ENCODE peak calls at places on chromosomes 6 and 20, in four cellular contexts. M is fibroblast of the aortic adventitia, H is progenitor cell of endocrine pancreas, N is chondrocyte. O is an unnamed sample.
A peak's percentile ranks its signal among the peaks of the same experiment; 100 is the strongest.

GRCh38 chr20:22729616-22730236 is 145.4 kb upstream of the FOXA2 start:
- DNase-seq in H (no peak), M (no peak), N (no peak), O (no peak)

GRCh38 chr20:31869942-31870702 is at the start of the genes DUSP15 and TTLL9:
- DNase-seq in N (no peak), H (peak; percentile 68), M (no peak), O (peak; percentile 76)

GRCh38 chr6:163457637-163458561 is 43.4 kb downstream of the QKI start:
- DNase-seq in H (no peak), N (no peak), M (peak; percentile 89), O (no peak)

GRCh38 chr6:106792536-106793236 is 163.3 kb downstream of the QRSL1 start:
- DNase-seq in M (no peak), N (no peak), H (no peak), O (no peak)

GRCh38 chr20:33070413-33071053 is 8.9 kb upstream of the BPIFB4 start:
- DNase-seq in N (no peak), M (no peak), H (no peak), O (no peak)

GRCh38 chr6:143260857-143261256 is 189.6 kb downstream of the ADAT2 start:
- DNase-seq in M (no peak), H (no peak), N (no peak), O (no peak)

GRCh38 chr6:111477481-111477938 is 5.5 kb downstream of the REV3L start:
- DNase-seq in H (no peak), M (peak; percentile 15), N (no peak), O (no peak)

GRCh38 chr6:148874698-148875293 is 128.0 kb downstream of the UST start:
- DNase-seq in H (no peak), M (peak; percentile 48), N (no peak), O (no peak)

GRCh38 chr20:63973636-63974401 is 4.1 kb upstream of the ZNF512B start:
- DNase-seq in N (peak; percentile 95), H (peak; percentile 90), M (peak; percentile 81), O (peak; percentile 97)

GRCh38 chr20:44279228-44279627 is 31.8 kb downstream of the FITM2 start:
- DNase-seq in M (peak; percentile 80), H (no peak), N (no peak), O (no peak)

GRCh38 chr20:59752704-59753460 is 148.5 kb downstream of the PHACTR3 start:
- DNase-seq in N (no peak), M (no peak), H (no peak), O (no peak)

GRCh38 chr20:31860431-31861345 is 9.6 kb downstream of the DUSP15 start:
- DNase-seq in H (no peak), M (peak; percentile 48), N (peak; percentile 86), O (peak; percentile 58)

GRCh38 chr6:157995458-157995857 is 13.8 kb downstream of the SYNJ2 start:
- DNase-seq in M (no peak), H (no peak), N (peak; percentile 68), O (no peak)

GRCh38 chr20:4082406-4083102 is 67.2 kb upstream of the RNF24 start:
- DNase-seq in N (no peak), H (no peak), M (peak; percentile 88), O (no peak)

DNA sequence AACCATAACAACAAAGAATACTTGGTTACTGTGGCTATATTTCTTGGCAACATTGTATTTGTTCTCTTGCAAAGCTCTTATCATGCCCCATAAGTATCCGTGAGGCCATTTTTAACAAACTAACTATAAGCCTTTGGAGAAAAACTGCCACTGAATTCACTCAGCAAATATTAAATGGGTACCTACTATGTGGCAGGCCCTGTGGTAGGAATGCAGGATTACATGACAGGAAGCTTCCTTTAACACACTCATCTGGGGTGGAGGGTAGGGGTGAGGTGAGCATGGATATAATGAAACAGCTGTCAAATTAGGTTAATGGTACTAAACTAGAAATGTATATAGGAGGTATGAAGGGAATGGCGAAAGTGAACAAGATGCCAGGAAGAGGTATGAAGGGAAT is 504.8 kb downstream of the MEI4 start:
- DNase-seq in N (no peak), H (no peak), M (no peak), O (no peak)
- TF ChIP-seq CTCF in N (no peak), H (no peak), M (no peak), O (no peak)

GRCh38 chr6:6008648-6009421 is 2.1 kb upstream of the NRN1 start:
- DNase-seq in N (no peak), M (no peak), H (peak; percentile 64), O (peak; percentile 88)

GRCh38 chr6:6005467-6006427 is 978 bp downstream of the NRN1 start:
- DNase-seq in N (no peak), M (no peak), H (no peak), O (no peak)

GRCh38 chr6:6006428-6007310 is at the start of gene NRN1:
- DNase-seq in H (no peak), N (no peak), M (no peak), O (peak; percentile 29)

GRCh38 chr6:6008114-6008647 is 1.5 kb upstream of the NRN1 start:
- DNase-seq in N (no peak), M (no peak), H (no peak), O (no peak)

DNA sequence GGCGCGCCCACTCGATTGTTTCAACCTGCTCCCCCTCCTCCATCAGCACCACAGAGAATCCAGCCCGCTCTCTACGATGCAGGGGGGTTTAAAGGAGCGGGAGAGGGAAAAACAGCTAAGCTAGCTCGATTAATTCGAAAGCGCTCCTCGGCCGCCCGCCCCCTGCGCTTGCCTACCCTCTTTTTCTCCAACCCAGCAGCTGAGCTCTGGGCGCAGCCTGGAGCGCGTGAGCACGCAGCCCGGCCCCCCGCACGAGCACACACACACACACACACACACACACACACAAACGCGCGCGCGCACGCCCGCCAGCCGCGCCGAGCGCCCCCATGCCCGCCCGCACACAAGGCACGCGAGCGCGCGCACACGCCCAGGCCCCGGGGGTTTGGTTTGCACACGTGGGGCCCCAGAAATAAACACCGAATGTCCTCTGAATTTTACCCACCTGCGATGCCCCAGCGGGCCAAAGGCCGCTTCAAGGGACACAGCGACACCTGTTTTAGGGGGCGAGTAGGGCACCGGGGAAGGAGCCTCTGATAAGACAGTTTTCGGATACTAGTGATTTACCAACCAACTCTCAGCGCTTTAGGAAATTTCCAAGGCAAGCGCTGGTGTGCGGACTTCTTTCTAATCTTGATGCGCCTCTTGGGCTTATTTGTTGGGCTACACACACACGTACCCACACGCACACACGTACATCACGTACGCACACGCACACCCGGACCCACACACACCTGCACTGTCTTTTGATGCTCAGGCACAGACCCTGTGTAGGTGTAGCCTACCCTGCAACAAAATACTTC is 787 bp upstream of the NRN1 start:
- DNase-seq in M (no peak), N (no peak), H (no peak), O (peak; percentile 64)
- TF ChIP-seq CTCF in M (no peak), N (peak; percentile 35), H (peak; percentile 56), O (peak; percentile 25)

GRCh38 chr6:147131728-147132127 is 72.5 kb upstream of the STXBP5 start:
- DNase-seq in M (peak; percentile 42), H (no peak), N (no peak), O (no peak)
- TF ChIP-seq CTCF in M (no peak), H (no peak), N (no peak), O (no peak)

DNA sequence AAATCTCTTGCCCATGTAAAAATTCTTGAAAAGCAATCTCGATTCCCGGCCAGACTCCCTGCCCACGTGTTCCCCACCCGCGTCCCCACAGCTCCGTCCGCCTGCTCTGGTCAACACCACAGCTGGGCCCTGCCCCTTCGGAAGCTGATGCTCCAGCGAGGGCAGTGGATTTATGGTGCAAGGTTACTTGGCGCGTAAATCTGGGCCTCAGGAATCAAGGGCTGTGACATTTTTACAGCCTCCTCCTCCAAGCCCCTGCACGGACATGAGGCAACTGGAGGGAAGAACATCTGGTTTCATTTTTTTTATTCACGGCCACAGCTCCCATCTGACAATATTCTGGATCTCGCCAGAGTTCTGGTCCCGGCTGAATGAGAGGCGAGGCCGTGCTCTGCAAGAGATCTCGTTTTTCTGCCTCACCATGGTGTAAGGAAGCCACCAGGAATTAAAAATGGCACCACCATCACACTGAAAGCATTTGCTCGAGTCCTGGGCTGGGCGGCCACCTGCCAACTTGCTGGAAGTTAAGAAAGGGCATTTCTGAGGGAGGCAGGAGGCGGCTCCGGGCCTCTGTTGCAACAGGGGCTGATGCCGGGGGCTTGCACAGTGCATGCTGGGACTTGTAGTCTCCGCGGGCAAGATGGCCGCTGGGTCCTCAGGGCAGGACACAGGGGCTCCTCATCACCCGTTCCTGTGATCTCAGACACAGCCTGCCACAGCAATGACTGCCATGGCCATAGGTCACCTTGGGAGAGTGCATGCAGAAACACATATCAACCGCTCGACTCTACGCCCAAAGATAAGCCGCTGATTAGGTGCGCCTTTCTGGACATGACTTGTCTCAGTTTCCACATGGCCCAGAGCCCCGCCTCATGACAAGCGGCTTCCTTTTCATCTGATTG is 148.5 kb downstream of the LY86 start:
- DNase-seq in M (peak; percentile 56), H (no peak), N (no peak), O (peak; percentile 74)
- TF ChIP-seq CTCF in M (no peak), H (no peak), N (no peak), O (no peak)

GRCh38 chr6:33136310-33136895 is 55.9 kb downstream of the COL11A2 start:
- DNase-seq in H (no peak), M (no peak), N (no peak), O (no peak)

GRCh38 chr6:33128318-33128717 is 52.5 kb downstream of the HLA-DPB1 start:
- DNase-seq in H (no peak), N (no peak), M (no peak), O (no peak)

GRCh38 chr6:33126101-33126714 is 50.4 kb downstream of the HLA-DPB1 start:
- DNase-seq in H (peak; percentile 31), N (no peak), M (peak; percentile 42), O (peak; percentile 84)

GRCh38 chr6:33132121-33132524 is 56.3 kb downstream of the HLA-DPB1 start:
- DNase-seq in H (no peak), N (no peak), M (no peak), O (no peak)
- TF ChIP-seq CTCF in H (no peak), N (no peak), M (no peak), O (no peak)

DNA sequence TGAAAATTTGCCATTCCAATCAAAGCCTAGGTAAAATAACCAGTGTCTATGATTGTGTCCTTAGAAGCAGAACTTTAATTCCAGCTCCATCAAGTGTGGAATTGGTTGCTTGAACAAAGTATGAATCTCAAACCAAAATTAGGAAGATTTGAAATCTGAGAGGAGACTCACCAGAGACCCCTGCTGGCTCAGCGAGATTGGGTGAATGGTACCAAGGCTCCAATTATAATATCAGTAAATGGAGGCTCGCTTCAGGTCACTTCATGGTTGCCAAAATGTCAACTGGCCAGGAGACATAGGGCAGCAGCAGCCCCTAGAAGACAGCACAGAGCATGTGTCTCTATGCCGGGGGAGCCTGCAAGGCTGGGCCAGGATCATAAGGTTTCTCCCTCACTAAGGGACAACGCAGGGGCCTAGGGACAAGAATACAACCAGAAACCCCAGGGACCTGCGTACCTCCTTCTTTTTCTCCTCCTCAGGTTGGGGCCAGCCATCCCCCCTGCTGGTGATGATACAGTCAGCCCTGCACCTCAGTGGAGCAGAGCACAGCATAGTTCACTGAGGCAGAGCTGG is 14.0 kb downstream of the RBL1 start:
- DNase-seq in M (no peak), H (no peak), N (no peak), O (no peak)
- TF ChIP-seq CTCF in M (peak; percentile 29), H (peak; percentile 34), N (peak; percentile 74), O (peak; percentile 33)

DNA sequence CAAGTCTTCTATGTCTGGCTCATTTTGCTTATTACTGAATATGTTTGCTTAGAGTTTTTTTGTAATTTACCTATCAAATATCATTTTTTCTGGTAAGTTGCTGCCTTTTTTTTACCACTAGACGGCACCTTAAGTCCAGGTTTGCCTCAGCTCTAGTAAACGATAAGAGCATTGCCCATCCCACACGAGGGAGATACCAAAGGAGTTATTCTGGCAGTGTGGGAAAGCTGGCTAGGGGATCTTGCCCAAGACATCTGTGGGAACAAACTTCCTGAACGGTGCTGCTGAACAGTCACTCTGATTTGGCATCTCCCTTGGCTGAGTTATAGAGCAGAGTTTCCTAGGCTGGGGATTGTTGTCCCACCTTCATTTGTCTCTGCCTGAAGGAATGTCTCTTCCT is 306.4 kb downstream of the COL12A1 start:
- DNase-seq in M (peak; percentile 69), N (no peak), H (no peak), O (no peak)
- TF ChIP-seq CTCF in M (peak; percentile 48), N (peak; percentile 30), H (no peak), O (no peak)